ENCODE peak calls at places on chromosomes 12 and 14, in ten cellular contexts. F is uterus; Y is NCI-H345; A is stimulated activated naive CD4-positive, alpha-beta T cell; X is ACHN; K is Calu3; E is putamen; G is H54; C is stimulated activated CD4-positive, alpha-beta T cell treated with anti-CD3 and anti-CD28 coated beads, Interleukin-1b, Interleukin-23, amount 100 ng/mL, for 1 hour; H is GM12865. U is an unnamed sample.

GRCh38 chr12:58757422-58757821 is 162.9 kb downstream of the LRIG3 start:
- DNase-seq in X (no peak), K (no peak), F (no peak), E (no peak), A (no peak), G (no peak), Y (no peak), C (no peak), H (no peak), U (no peak)

GRCh38 chr14:106844608-106845285 is 1318.4 kb downstream of the TMEM121 start:
- DNase-seq in A (peak), E (no peak), H (peak), F (peak), X (peak), C (no peak), K (peak), G (no peak), Y (peak), U (peak)

GRCh38 chr14:61183486-61183885 is 97.7 kb downstream of the TMEM30B start:
- DNase-seq in H (no peak), C (no peak), X (no peak), G (no peak), K (no peak), Y (peak), E (no peak), A (no peak), F (no peak), U (no peak)

GRCh38 chr12:51635371-51635770 is 44.3 kb downstream of the SCN8A start:
- DNase-seq in X (no peak), K (no peak), C (no peak), E (no peak), G (no peak), A (no peak), F (no peak), H (no peak), Y (no peak), U (no peak)

GRCh38 chr12:124188561-124189405 is 106.1 kb upstream of the RFLNA start:
- DNase-seq in K (peak), E (no peak), Y (peak), H (no peak), F (no peak), G (peak), C (no peak), X (peak), A (no peak), U (no peak)

GRCh38 chr14:103713304-103714062 is 1.8 kb downstream of the XRCC3 start:
- DNase-seq in H (no peak), A (no peak), C (no peak), E (no peak), Y (no peak), G (no peak), X (no peak), F (no peak), K (no peak), U (no peak)

GRCh38 chr14:23517650-23518329 is 33.8 kb downstream of the ZFHX2 start:
- DNase-seq in E (no peak), K (no peak), F (no peak), G (no peak), C (no peak), H (no peak), X (no peak), A (no peak), Y (no peak), U (no peak)

GRCh38 chr12:111271674-111272418 is 97.0 kb downstream of the PHETA1 start:
- DNase-seq in Y (no peak), X (no peak), C (no peak), A (peak), G (no peak), F (no peak), K (no peak), H (no peak), E (no peak), U (no peak)

GRCh38 chr14:61512508-61512907 is 182.8 kb upstream of the HIF1A start:
- DNase-seq in C (no peak), G (no peak), F (no peak), E (no peak), K (no peak), A (no peak), Y (no peak), X (no peak), H (no peak), U (no peak)

GRCh38 chr14:92880851-92881250 is 42.1 kb upstream of the CHGA start:
- DNase-seq in G (no peak), X (no peak), C (no peak), Y (peak), E (no peak), A (no peak), F (no peak), H (no peak), K (peak), U (no peak)

GRCh38 chr14:55588259-55588699 is 8.3 kb downstream of the KTN1 start:
- DNase-seq in G (no peak), E (no peak), F (no peak), Y (no peak), H (no peak), K (no peak), C (no peak), X (no peak), A (no peak), U (no peak)

GRCh38 chr12:7588703-7589329 is 76.9 kb downstream of the APOBEC1 start:
- DNase-seq in C (peak), H (peak), F (no peak), E (peak), X (peak), Y (no peak), A (peak), K (peak), G (peak), U (no peak)

GRCh38 chr12:25056486-25057130 is 107.7 kb upstream of the BCAT1 start:
- DNase-seq in Y (no peak), X (no peak), K (no peak), G (no peak), F (no peak), H (no peak), C (no peak), A (no peak), E (no peak), U (no peak)

GRCh38 chr14:89956294-89957009 is 725 bp downstream of the TDP1 start:
- DNase-seq in Y (peak), F (peak), E (no peak), H (peak), A (peak), X (peak), C (peak), K (peak), G (peak), U (peak)

GRCh38 chr14:90775441-90775840 is 40.8 kb downstream of the TTC7B start:
- DNase-seq in C (no peak), F (no peak), K (no peak), A (no peak), Y (no peak), X (no peak), G (no peak), H (no peak), E (no peak), U (no peak)

GRCh38 chr12:50933459-50934124 is 18.8 kb upstream of the HIGD1C start:
- DNase-seq in E (no peak), H (no peak), F (no peak), Y (no peak), C (no peak), A (no peak), K (no peak), X (no peak), G (no peak), U (no peak)

GRCh38 chr12:78447373-78447772 is 417.2 kb upstream of the SYT1 start:
- DNase-seq in K (no peak), Y (no peak), C (no peak), E (no peak), F (no peak), G (no peak), A (no peak), X (no peak), H (no peak), U (no peak)

GRCh38 chr12:130815028-130815741 is 23.9 kb downstream of the STX2 start:
- DNase-seq in F (no peak), Y (no peak), E (peak), C (no peak), X (no peak), H (peak), G (no peak), A (no peak), K (no peak), U (no peak)

GRCh38 chr12:111686574-111687105 is 787 bp downstream of the ACAD10 start:
- DNase-seq in E (no peak), G (no peak), H (peak), A (no peak), Y (no peak), F (no peak), C (no peak), X (no peak), K (no peak), U (no peak)

GRCh38 chr14:63713765-63714164 is 14.1 kb downstream of the SGPP1 start:
- DNase-seq in K (no peak), E (no peak), X (no peak), C (no peak), H (no peak), F (no peak), Y (no peak), G (peak), A (no peak), U (no peak)

GRCh38 chr14:27056586-27056985 is 458.8 kb upstream of the NOVA1 start:
- DNase-seq in Y (no peak), C (no peak), A (no peak), H (no peak), F (no peak), X (no peak), E (no peak), K (no peak), G (no peak), U (no peak)

GRCh38 chr12:76199808-76200207 is 115.3 kb upstream of the NAP1L1 start:
- DNase-seq in Y (no peak), C (no peak), E (no peak), G (no peak), F (no peak), H (no peak), X (no peak), A (no peak), K (no peak), U (no peak)

GRCh38 chr12:98780261-98780660 is 135.2 kb downstream of the APAF1 start:
- DNase-seq in X (no peak), A (no peak), H (no peak), Y (no peak), K (no peak), G (no peak), E (no peak), F (no peak), C (no peak), U (no peak)

GRCh38 chr12:95336387-95337067 is 118.9 kb downstream of the VEZT start:
- DNase-seq in G (no peak), X (peak), Y (peak), E (peak), K (peak), H (peak), F (peak), C (no peak), A (no peak), U (peak)

GRCh38 chr12:52971701-52972329 is 22.9 kb downstream of the KRT18 start:
- DNase-seq in C (no peak), E (no peak), Y (no peak), F (no peak), G (peak), A (no peak), H (no peak), X (no peak), K (peak), U (no peak)

GRCh38 chr14:53187921-53188463 is 34.9 kb upstream of the DDHD1 start:
- DNase-seq in E (no peak), X (no peak), C (no peak), Y (no peak), K (no peak), F (no peak), G (no peak), A (no peak), H (no peak), U (no peak)

GRCh38 chr14:92690171-92691011 is 58.0 kb downstream of the LGMN start:
- DNase-seq in E (no peak), H (peak), Y (peak), F (no peak), G (peak), C (no peak), X (peak), K (peak), A (no peak), U (no peak)

GRCh38 chr12:70648831-70649230 is 11.6 kb upstream of the PTPRB start:
- DNase-seq in F (no peak), Y (no peak), H (no peak), G (no peak), K (no peak), A (no peak), C (no peak), E (no peak), X (no peak), U (no peak)

GRCh38 chr12:95182868-95183415 is 34.3 kb downstream of the FGD6 start:
- DNase-seq in K (no peak), G (peak), X (peak), E (no peak), A (no peak), Y (no peak), H (peak), F (no peak), C (no peak), U (no peak)

GRCh38 chr14:37566811-37567371 is 28.2 kb downstream of the FOXA1 start:
- DNase-seq in G (no peak), E (no peak), A (no peak), H (no peak), K (peak), X (no peak), Y (no peak), F (no peak), C (no peak), U (no peak)

GRCh38 chr12:12521044-12521485 is 41.6 kb downstream of the DUSP16 start:
- DNase-seq in Y (no peak), K (no peak), C (no peak), F (no peak), H (no peak), G (no peak), X (no peak), E (peak), A (no peak), U (no peak)

U was measured in psoas muscle.